ENCODE peak calls at places on chromosomes 11 and 22, in five cellular contexts. One of them, this sample, is unnamed.

GRCh38 chr11:38824573-38824972 is 2226.5 kb upstream of the RAG2 start:
- DNase-seq in GM10248: no peak
- DNase-seq in CD4-positive, alpha-beta T cell: no peak
- DNase-seq in WTC11: no peak
- DNase-seq in NCI-H1105: no peak
- DNase-seq in this sample: no peak

GRCh38 chr11:118924591-118925585 is 838 bp downstream of the BCL9L start:
- DNase-seq in NCI-H1105: peak; percentile 61
- DNase-seq in WTC11: peak; percentile 71
- DNase-seq in GM10248: peak; percentile 76
- DNase-seq in CD4-positive, alpha-beta T cell: no peak
- DNase-seq in this sample: peak; percentile 49

GRCh38 chr11:114169321-114169749 is 109.8 kb downstream of the ZBTB16 start:
- DNase-seq in WTC11: no peak
- DNase-seq in GM10248: no peak
- DNase-seq in CD4-positive, alpha-beta T cell: no peak
- DNase-seq in NCI-H1105: no peak
- DNase-seq in this sample: no peak

GRCh38 chr11:125075900-125076317 is 12.8 kb downstream of the SLC37A2 start:
- DNase-seq in GM10248: no peak
- DNase-seq in NCI-H1105: no peak
- DNase-seq in CD4-positive, alpha-beta T cell: no peak
- DNase-seq in WTC11: no peak
- DNase-seq in this sample: no peak

GRCh38 chr22:37105154-37105553 is 4.4 kb downstream of the TMPRSS6 start:
- DNase-seq in NCI-H1105: no peak
- DNase-seq in GM10248: no peak
- DNase-seq in WTC11: no peak
- DNase-seq in CD4-positive, alpha-beta T cell: no peak
- DNase-seq in this sample: no peak

GRCh38 chr22:43853328-43853931 is 8.9 kb downstream of the SULT4A1 start:
- DNase-seq in WTC11: peak; percentile 42
- DNase-seq in NCI-H1105: no peak
- DNase-seq in GM10248: no peak
- DNase-seq in CD4-positive, alpha-beta T cell: no peak
- DNase-seq in this sample: no peak

GRCh38 chr22:47337161-47337621 is 574.7 kb downstream of the TBC1D22A start:
- DNase-seq in WTC11: no peak
- DNase-seq in CD4-positive, alpha-beta T cell: no peak
- DNase-seq in NCI-H1105: no peak
- DNase-seq in GM10248: no peak
- DNase-seq in this sample: no peak

GRCh38 chr11:133070790-133071189 is 461.5 kb downstream of the OPCML start:
- DNase-seq in WTC11: no peak
- DNase-seq in NCI-H1105: no peak
- DNase-seq in CD4-positive, alpha-beta T cell: no peak
- DNase-seq in GM10248: no peak
- DNase-seq in this sample: no peak

GRCh38 chr11:73396985-73397384 is 20.8 kb downstream of the RELT start:
- DNase-seq in NCI-H1105: no peak
- DNase-seq in CD4-positive, alpha-beta T cell: no peak
- DNase-seq in WTC11: no peak
- DNase-seq in GM10248: no peak
- DNase-seq in this sample: no peak

GRCh38 chr22:30268331-30268730 is 1.7 kb upstream of the OSM start:
- DNase-seq in WTC11: no peak
- DNase-seq in CD4-positive, alpha-beta T cell: no peak
- DNase-seq in GM10248: no peak
- DNase-seq in NCI-H1105: no peak
- DNase-seq in this sample: no peak

GRCh38 chr22:43515902-43516301 is 104.1 kb downstream of the MPPED1 start:
- DNase-seq in GM10248: no peak
- DNase-seq in NCI-H1105: no peak
- DNase-seq in WTC11: peak; percentile 82
- DNase-seq in CD4-positive, alpha-beta T cell: no peak
- DNase-seq in this sample: no peak

GRCh38 chr22:17781319-17782031 is 7.2 kb upstream of the BID start:
- DNase-seq in NCI-H1105: peak; percentile 25
- DNase-seq in GM10248: peak; percentile 68
- DNase-seq in CD4-positive, alpha-beta T cell: no peak
- DNase-seq in WTC11: no peak
- DNase-seq in this sample: peak; percentile 45

GRCh38 chr11:45090607-45091006 is 55.8 kb upstream of the PRDM11 start:
- DNase-seq in NCI-H1105: no peak
- DNase-seq in CD4-positive, alpha-beta T cell: no peak
- DNase-seq in GM10248: no peak
- DNase-seq in WTC11: no peak
- DNase-seq in this sample: no peak

GRCh38 chr11:76685841-76686240 is 15.3 kb upstream of the LRRC32 start:
- DNase-seq in WTC11: no peak
- DNase-seq in GM10248: no peak
- DNase-seq in NCI-H1105: no peak
- DNase-seq in CD4-positive, alpha-beta T cell: no peak
- DNase-seq in this sample: no peak

GRCh38 chr11:14655435-14655834 is 11.8 kb downstream of the PDE3B start:
- DNase-seq in CD4-positive, alpha-beta T cell: no peak
- DNase-seq in GM10248: no peak
- DNase-seq in WTC11: no peak
- DNase-seq in NCI-H1105: no peak
- DNase-seq in this sample: no peak

GRCh38 chr11:10382518-10382917 is 72.5 kb upstream of the AMPD3 start:
- DNase-seq in NCI-H1105: no peak
- DNase-seq in WTC11: peak; percentile 33
- DNase-seq in GM10248: no peak
- DNase-seq in CD4-positive, alpha-beta T cell: no peak
- DNase-seq in this sample: no peak

GRCh38 chr22:44098021-44098739 is 74.1 kb downstream of the PARVB start:
- DNase-seq in GM10248: no peak
- DNase-seq in NCI-H1105: no peak
- DNase-seq in CD4-positive, alpha-beta T cell: no peak
- DNase-seq in WTC11: no peak
- DNase-seq in this sample: no peak

GRCh38 chr11:43243901-43244300 is 67.9 kb upstream of the API5 start:
- DNase-seq in NCI-H1105: peak; percentile 39
- DNase-seq in CD4-positive, alpha-beta T cell: no peak
- DNase-seq in WTC11: no peak
- DNase-seq in GM10248: no peak
- DNase-seq in this sample: no peak

GRCh38 chr11:11660351-11660750 is 38.5 kb upstream of the GALNT18 start:
- DNase-seq in CD4-positive, alpha-beta T cell: no peak
- DNase-seq in NCI-H1105: no peak
- DNase-seq in WTC11: no peak
- DNase-seq in GM10248: no peak
- DNase-seq in this sample: no peak

GRCh38 chr22:23834830-23835772 is 3.7 kb downstream of the DERL3 start:
- DNase-seq in NCI-H1105: no peak
- DNase-seq in CD4-positive, alpha-beta T cell: no peak
- DNase-seq in GM10248: no peak
- DNase-seq in WTC11: peak; percentile 0
- DNase-seq in this sample: peak; percentile 9

GRCh38 chr11:109421981-109422590 is at the start of gene C11orf87:
- DNase-seq in WTC11: peak; percentile 72
- DNase-seq in GM10248: peak; percentile 11
- DNase-seq in CD4-positive, alpha-beta T cell: no peak
- DNase-seq in NCI-H1105: peak; percentile 33
- DNase-seq in this sample: peak; percentile 70

GRCh38 chr11:65291613-65292012 is 23.1 kb upstream of the CDC42EP2 start:
- DNase-seq in CD4-positive, alpha-beta T cell: no peak
- DNase-seq in WTC11: no peak
- DNase-seq in GM10248: no peak
- DNase-seq in NCI-H1105: no peak
- DNase-seq in this sample: no peak

GRCh38 chr11:108253176-108253575 is 30.3 kb downstream of the ATM start:
- DNase-seq in CD4-positive, alpha-beta T cell: no peak
- DNase-seq in GM10248: no peak
- DNase-seq in NCI-H1105: no peak
- DNase-seq in WTC11: no peak
- DNase-seq in this sample: no peak

GRCh38 chr11:44565746-44566558 is 489 bp downstream of the CD82 start:
- DNase-seq in CD4-positive, alpha-beta T cell: no peak
- DNase-seq in GM10248: no peak
- DNase-seq in NCI-H1105: peak; percentile 22
- DNase-seq in WTC11: no peak
- DNase-seq in this sample: no peak

GRCh38 chr22:20569059-20570058 is 61.9 kb downstream of the MED15 start:
- DNase-seq in NCI-H1105: no peak
- DNase-seq in GM10248: no peak
- DNase-seq in CD4-positive, alpha-beta T cell: peak; percentile 74
- DNase-seq in WTC11: no peak
- DNase-seq in this sample: no peak

GRCh38 chr11:60064115-60064514 is 7.7 kb downstream of the MS4A3 start:
- DNase-seq in WTC11: no peak
- DNase-seq in GM10248: peak; percentile 14
- DNase-seq in NCI-H1105: no peak
- DNase-seq in CD4-positive, alpha-beta T cell: no peak
- DNase-seq in this sample: no peak

GRCh38 chr11:37504066-37504611 is 906.1 kb upstream of the RAG2 start:
- DNase-seq in CD4-positive, alpha-beta T cell: no peak
- DNase-seq in WTC11: no peak
- DNase-seq in GM10248: peak; percentile 24
- DNase-seq in NCI-H1105: no peak
- DNase-seq in this sample: no peak

GRCh38 chr22:31943206-31943975 is 944 bp upstream of the YWHAH start:
- DNase-seq in CD4-positive, alpha-beta T cell: no peak
- DNase-seq in GM10248: no peak
- DNase-seq in NCI-H1105: no peak
- DNase-seq in WTC11: no peak
- DNase-seq in this sample: no peak

GRCh38 chr22:36659762-36660509 is 43.6 kb downstream of the CACNG2 start:
- DNase-seq in GM10248: peak; percentile 40
- DNase-seq in WTC11: no peak
- DNase-seq in NCI-H1105: peak; percentile 60
- DNase-seq in CD4-positive, alpha-beta T cell: no peak
- DNase-seq in this sample: peak; percentile 89

GRCh38 chr22:43510226-43511070 is 98.6 kb downstream of the MPPED1 start:
- DNase-seq in CD4-positive, alpha-beta T cell: no peak
- DNase-seq in WTC11: no peak
- DNase-seq in NCI-H1105: no peak
- DNase-seq in GM10248: no peak
- DNase-seq in this sample: no peak

GRCh38 chr22:49299821-49300231 is 527.8 kb downstream of the BRD1 start:
- DNase-seq in WTC11: no peak
- DNase-seq in GM10248: no peak
- DNase-seq in CD4-positive, alpha-beta T cell: no peak
- DNase-seq in NCI-H1105: no peak
- DNase-seq in this sample: no peak